ENCODE peak calls at places on chromosomes 6 and 20, in ten cellular contexts. One of them, this sample, is unnamed.

GRCh38 chr6:100678027-100678426 is 203.1 kb downstream of the ASCC3 start:
- DNase-seq in mammary epithelial cell: no peak
- DNase-seq in keratinocyte: no peak
- DNase-seq in SHP77 treated with DMSO at 0.1 percent for 48 hours: no peak
- DNase-seq in right cardiac atrium: no peak
- DNase-seq in HEK293T: no peak
- DNase-seq in dorsolateral prefrontal cortex: no peak
- DNase-seq in activated CD4-positive, alpha-beta T cell treated with anti-CD3 and anti-CD28 coated beads, Interleukin-2, amount 50 U/mL, for 24 hours: no peak
- DNase-seq in NCI-H1092 treated with DMSO at 0.1 percent for 48 hours: no peak
- DNase-seq in cardiac muscle cell: no peak
- DNase-seq in this sample: no peak

GRCh38 chr20:32506721-32507120 is 78.4 kb downstream of the NOL4L start:
- DNase-seq in mammary epithelial cell: no peak
- DNase-seq in keratinocyte: no peak
- DNase-seq in SHP77 treated with DMSO at 0.1 percent for 48 hours: no peak
- DNase-seq in right cardiac atrium: no peak
- DNase-seq in HEK293T: no peak
- DNase-seq in dorsolateral prefrontal cortex: no peak
- DNase-seq in activated CD4-positive, alpha-beta T cell treated with anti-CD3 and anti-CD28 coated beads, Interleukin-2, amount 50 U/mL, for 24 hours: no peak
- DNase-seq in NCI-H1092 treated with DMSO at 0.1 percent for 48 hours: peak
- DNase-seq in cardiac muscle cell: no peak
- DNase-seq in this sample: no peak

GRCh38 chr6:52922161-52922560 is 12.7 kb upstream of the GSTA3 start:
- DNase-seq in mammary epithelial cell: no peak
- DNase-seq in keratinocyte: no peak
- DNase-seq in SHP77 treated with DMSO at 0.1 percent for 48 hours: no peak
- DNase-seq in right cardiac atrium: no peak
- DNase-seq in HEK293T: no peak
- DNase-seq in dorsolateral prefrontal cortex: no peak
- DNase-seq in activated CD4-positive, alpha-beta T cell treated with anti-CD3 and anti-CD28 coated beads, Interleukin-2, amount 50 U/mL, for 24 hours: no peak
- DNase-seq in NCI-H1092 treated with DMSO at 0.1 percent for 48 hours: no peak
- DNase-seq in cardiac muscle cell: no peak
- DNase-seq in this sample: no peak

GRCh38 chr20:10263385-10264165 is 44.9 kb downstream of the SNAP25 start:
- DNase-seq in mammary epithelial cell: no peak
- DNase-seq in keratinocyte: no peak
- DNase-seq in SHP77 treated with DMSO at 0.1 percent for 48 hours: peak
- DNase-seq in right cardiac atrium: no peak
- DNase-seq in HEK293T: no peak
- DNase-seq in dorsolateral prefrontal cortex: no peak
- DNase-seq in activated CD4-positive, alpha-beta T cell treated with anti-CD3 and anti-CD28 coated beads, Interleukin-2, amount 50 U/mL, for 24 hours: no peak
- DNase-seq in NCI-H1092 treated with DMSO at 0.1 percent for 48 hours: peak
- DNase-seq in cardiac muscle cell: no peak
- DNase-seq in this sample: no peak

GRCh38 chr20:10728873-10729670 is 55.3 kb upstream of the JAG1 start:
- DNase-seq in mammary epithelial cell: no peak
- DNase-seq in keratinocyte: no peak
- DNase-seq in SHP77 treated with DMSO at 0.1 percent for 48 hours: no peak
- DNase-seq in right cardiac atrium: no peak
- DNase-seq in HEK293T: no peak
- DNase-seq in dorsolateral prefrontal cortex: no peak
- DNase-seq in activated CD4-positive, alpha-beta T cell treated with anti-CD3 and anti-CD28 coated beads, Interleukin-2, amount 50 U/mL, for 24 hours: no peak
- DNase-seq in NCI-H1092 treated with DMSO at 0.1 percent for 48 hours: no peak
- DNase-seq in cardiac muscle cell: no peak
- DNase-seq in this sample: no peak

GRCh38 chr20:37406010-37406998 is 60.4 kb downstream of the SRC start:
- DNase-seq in mammary epithelial cell: peak
- DNase-seq in keratinocyte: no peak
- DNase-seq in SHP77 treated with DMSO at 0.1 percent for 48 hours: no peak
- DNase-seq in right cardiac atrium: peak
- DNase-seq in HEK293T: peak
- DNase-seq in dorsolateral prefrontal cortex: no peak
- DNase-seq in activated CD4-positive, alpha-beta T cell treated with anti-CD3 and anti-CD28 coated beads, Interleukin-2, amount 50 U/mL, for 24 hours: peak
- DNase-seq in NCI-H1092 treated with DMSO at 0.1 percent for 48 hours: peak
- DNase-seq in cardiac muscle cell: peak
- DNase-seq in this sample: peak

GRCh38 chr6:41901882-41902519 is 6.8 kb upstream of the USP49 start:
- DNase-seq in mammary epithelial cell: no peak
- DNase-seq in keratinocyte: no peak
- DNase-seq in SHP77 treated with DMSO at 0.1 percent for 48 hours: no peak
- DNase-seq in right cardiac atrium: peak
- DNase-seq in HEK293T: no peak
- DNase-seq in dorsolateral prefrontal cortex: no peak
- DNase-seq in activated CD4-positive, alpha-beta T cell treated with anti-CD3 and anti-CD28 coated beads, Interleukin-2, amount 50 U/mL, for 24 hours: peak
- DNase-seq in NCI-H1092 treated with DMSO at 0.1 percent for 48 hours: no peak
- DNase-seq in cardiac muscle cell: no peak
- DNase-seq in this sample: no peak

GRCh38 chr20:2387180-2387577 is 6.5 kb downstream of the TGM6 start:
- DNase-seq in mammary epithelial cell: no peak
- DNase-seq in keratinocyte: no peak
- DNase-seq in SHP77 treated with DMSO at 0.1 percent for 48 hours: no peak
- DNase-seq in right cardiac atrium: no peak
- DNase-seq in HEK293T: peak
- DNase-seq in dorsolateral prefrontal cortex: no peak
- DNase-seq in activated CD4-positive, alpha-beta T cell treated with anti-CD3 and anti-CD28 coated beads, Interleukin-2, amount 50 U/mL, for 24 hours: peak
- DNase-seq in NCI-H1092 treated with DMSO at 0.1 percent for 48 hours: no peak
- DNase-seq in cardiac muscle cell: peak
- DNase-seq in this sample: peak

GRCh38 chr6:107956586-107957164 is 1.3 kb downstream of the SEC63 start:
- DNase-seq in mammary epithelial cell: peak
- DNase-seq in keratinocyte: no peak
- DNase-seq in SHP77 treated with DMSO at 0.1 percent for 48 hours: no peak
- DNase-seq in right cardiac atrium: no peak
- DNase-seq in HEK293T: no peak
- DNase-seq in dorsolateral prefrontal cortex: no peak
- DNase-seq in activated CD4-positive, alpha-beta T cell treated with anti-CD3 and anti-CD28 coated beads, Interleukin-2, amount 50 U/mL, for 24 hours: no peak
- DNase-seq in NCI-H1092 treated with DMSO at 0.1 percent for 48 hours: no peak
- DNase-seq in cardiac muscle cell: peak
- DNase-seq in this sample: no peak

GRCh38 chr20:31684153-31685003 is 38.3 kb downstream of the BCL2L1 start:
- DNase-seq in mammary epithelial cell: no peak
- DNase-seq in keratinocyte: no peak
- DNase-seq in SHP77 treated with DMSO at 0.1 percent for 48 hours: no peak
- DNase-seq in right cardiac atrium: no peak
- DNase-seq in HEK293T: no peak
- DNase-seq in dorsolateral prefrontal cortex: no peak
- DNase-seq in activated CD4-positive, alpha-beta T cell treated with anti-CD3 and anti-CD28 coated beads, Interleukin-2, amount 50 U/mL, for 24 hours: no peak
- DNase-seq in NCI-H1092 treated with DMSO at 0.1 percent for 48 hours: peak
- DNase-seq in cardiac muscle cell: no peak
- DNase-seq in this sample: peak

GRCh38 chr6:125746019-125746414 is 3.4 kb upstream of the HEY2 start:
- DNase-seq in mammary epithelial cell: no peak
- DNase-seq in keratinocyte: no peak
- DNase-seq in SHP77 treated with DMSO at 0.1 percent for 48 hours: no peak
- DNase-seq in right cardiac atrium: no peak
- DNase-seq in HEK293T: no peak
- DNase-seq in dorsolateral prefrontal cortex: no peak
- DNase-seq in activated CD4-positive, alpha-beta T cell treated with anti-CD3 and anti-CD28 coated beads, Interleukin-2, amount 50 U/mL, for 24 hours: no peak
- DNase-seq in NCI-H1092 treated with DMSO at 0.1 percent for 48 hours: no peak
- DNase-seq in cardiac muscle cell: no peak
- DNase-seq in this sample: no peak

GRCh38 chr6:79813854-79814477 is 133.4 kb downstream of the ELOVL4 start:
- DNase-seq in mammary epithelial cell: peak
- DNase-seq in keratinocyte: no peak
- DNase-seq in SHP77 treated with DMSO at 0.1 percent for 48 hours: peak
- DNase-seq in right cardiac atrium: peak
- DNase-seq in HEK293T: peak
- DNase-seq in dorsolateral prefrontal cortex: peak
- DNase-seq in activated CD4-positive, alpha-beta T cell treated with anti-CD3 and anti-CD28 coated beads, Interleukin-2, amount 50 U/mL, for 24 hours: peak
- DNase-seq in NCI-H1092 treated with DMSO at 0.1 percent for 48 hours: peak
- DNase-seq in cardiac muscle cell: peak
- DNase-seq in this sample: peak

GRCh38 chr20:58707770-58708169 is 15.2 kb downstream of the NPEPL1 start:
- DNase-seq in mammary epithelial cell: no peak
- DNase-seq in keratinocyte: no peak
- DNase-seq in SHP77 treated with DMSO at 0.1 percent for 48 hours: no peak
- DNase-seq in right cardiac atrium: no peak
- DNase-seq in HEK293T: no peak
- DNase-seq in dorsolateral prefrontal cortex: no peak
- DNase-seq in activated CD4-positive, alpha-beta T cell treated with anti-CD3 and anti-CD28 coated beads, Interleukin-2, amount 50 U/mL, for 24 hours: no peak
- DNase-seq in NCI-H1092 treated with DMSO at 0.1 percent for 48 hours: no peak
- DNase-seq in cardiac muscle cell: no peak
- DNase-seq in this sample: no peak

GRCh38 chr6:143362192-143362558 is 88.3 kb downstream of the ADAT2 start:
- DNase-seq in mammary epithelial cell: no peak
- DNase-seq in keratinocyte: no peak
- DNase-seq in SHP77 treated with DMSO at 0.1 percent for 48 hours: no peak
- DNase-seq in right cardiac atrium: no peak
- DNase-seq in HEK293T: no peak
- DNase-seq in dorsolateral prefrontal cortex: no peak
- DNase-seq in activated CD4-positive, alpha-beta T cell treated with anti-CD3 and anti-CD28 coated beads, Interleukin-2, amount 50 U/mL, for 24 hours: no peak
- DNase-seq in NCI-H1092 treated with DMSO at 0.1 percent for 48 hours: no peak
- DNase-seq in cardiac muscle cell: no peak
- DNase-seq in this sample: no peak

GRCh38 chr6:71248306-71248705 is 40.3 kb upstream of the OGFRL1 start:
- DNase-seq in mammary epithelial cell: peak
- DNase-seq in keratinocyte: no peak
- DNase-seq in SHP77 treated with DMSO at 0.1 percent for 48 hours: no peak
- DNase-seq in right cardiac atrium: no peak
- DNase-seq in HEK293T: no peak
- DNase-seq in dorsolateral prefrontal cortex: no peak
- DNase-seq in activated CD4-positive, alpha-beta T cell treated with anti-CD3 and anti-CD28 coated beads, Interleukin-2, amount 50 U/mL, for 24 hours: no peak
- DNase-seq in NCI-H1092 treated with DMSO at 0.1 percent for 48 hours: no peak
- DNase-seq in cardiac muscle cell: no peak
- DNase-seq in this sample: no peak

This sample was measured in MM.1S.